ENCODE peak calls at places on chromosomes 7 and 10, in four cellular contexts. Z is HepG2, C is H1, G is K562. Y is an unnamed sample.

GRCh38 chr7:3592438-3593134 is 291.5 kb downstream of the SDK1 start:
- DNase-seq in Z (peak), C (no peak), G (no peak), Y (no peak)

GRCh38 chr7:7202375-7202720 is 20.0 kb downstream of the C1GALT1 start:
- DNase-seq in Z (no peak), C (no peak), G (no peak), Y (no peak)

GRCh38 chr7:2613926-2614613 is 17.7 kb upstream of the TTYH3 start:
- DNase-seq in Z (no peak), C (no peak), G (no peak), Y (no peak)

GRCh38 chr7:135811513-135811912 is 62.9 kb upstream of the FAM180A start:
- DNase-seq in Z (no peak), C (no peak), G (no peak), Y (no peak)

GRCh38 chr7:101717986-101718746 is 89.1 kb upstream of the MYL10 start:
- DNase-seq in Z (peak), C (no peak), G (peak), Y (no peak)

GRCh38 chr7:151601521-151602305 is 82.0 kb upstream of the RHEB start:
- DNase-seq in Z (no peak), C (no peak), G (no peak), Y (no peak)

GRCh38 chr10:109062371-109062770 is 860.9 kb downstream of the XPNPEP1 start:
- DNase-seq in Z (no peak), C (no peak), G (no peak), Y (no peak)

GRCh38 chr7:133934262-133934973 is 192.7 kb upstream of the LRGUK start:
- DNase-seq in Z (no peak), C (no peak), G (no peak), Y (no peak)

GRCh38 chr7:125046767-125047166 is 117.1 kb upstream of the POT1 start:
- DNase-seq in Z (no peak), C (no peak), G (no peak), Y (no peak)

GRCh38 chr10:71729023-71729649 is 9.6 kb upstream of the C10orf105 start:
- DNase-seq in Z (peak), C (no peak), G (peak), Y (peak)

GRCh38 chr7:80018941-80019808 is 115.5 kb upstream of the GNAI1 start:
- DNase-seq in Z (peak), C (peak), G (peak), Y (peak)

GRCh38 chr7:68146970-68147369 is 1150.3 kb downstream of the TYW1 start:
- DNase-seq in Z (no peak), C (no peak), G (no peak), Y (no peak)

GRCh38 chr7:106865130-106866115 is at the start of gene PIK3CG:
- DNase-seq in Z (no peak), C (no peak), G (no peak), Y (no peak)

DNA sequence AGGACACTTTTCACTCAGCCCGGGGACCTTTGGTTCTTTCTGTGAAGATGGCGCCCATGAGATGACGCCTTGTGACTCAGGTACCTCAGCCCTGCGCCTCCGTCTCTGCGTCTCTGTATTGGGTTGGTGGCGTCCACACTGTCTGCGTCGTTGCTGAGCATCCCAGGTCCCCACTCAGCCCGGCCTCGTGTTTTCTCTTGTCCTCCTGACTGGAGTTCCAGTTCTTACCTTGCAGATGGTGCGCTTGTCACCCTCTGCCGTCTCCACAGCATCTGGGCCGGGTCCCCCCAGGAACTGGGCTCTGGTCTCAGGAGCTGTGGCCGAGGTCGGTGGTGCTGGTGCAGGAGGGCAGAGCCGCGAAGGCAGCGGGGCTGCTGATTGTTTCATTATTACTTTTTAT is 150.4 kb downstream of the WDR37 start:
- DNase-seq in Z (no peak), C (no peak), G (no peak), Y (no peak)
- TF ChIP-seq PHF8 in Z (no peak), C (no peak), G (no peak), Y (no peak)

DNA sequence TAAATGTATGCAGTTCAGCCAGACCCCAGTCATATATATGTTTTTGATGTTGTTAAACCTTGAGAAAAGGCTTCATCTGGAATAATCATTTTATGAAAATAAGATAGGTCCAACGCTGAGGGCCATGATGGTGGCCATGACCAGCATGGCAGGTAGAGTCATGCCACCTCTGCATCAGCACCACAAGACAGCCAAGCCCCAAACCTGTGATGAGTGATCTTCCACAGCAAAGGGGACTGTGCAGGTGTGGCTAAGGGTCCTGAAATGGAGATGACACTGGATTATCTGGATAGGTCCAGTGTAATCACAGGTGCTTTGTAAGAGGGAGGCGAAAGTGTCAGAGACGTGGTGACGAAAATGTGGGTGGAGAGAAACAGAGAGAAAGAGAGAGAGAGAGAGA is 304.3 kb upstream of the SHH start:
- DNase-seq in Z (no peak), C (no peak), G (no peak), Y (no peak)
- TF ChIP-seq USF2 in Z (no peak), C (no peak), G (no peak), Y (no peak)

GRCh38 chr7:69173341-69173740 is 424.9 kb upstream of the AUTS2 start:
- DNase-seq in Z (no peak), C (no peak), G (no peak), Y (no peak)
- TF ChIP-seq PHF8 in Z (no peak), C (no peak), G (no peak), Y (no peak)

GRCh38 chr10:58755688-58756087 is 243.0 kb downstream of the BICC1 start:
- DNase-seq in Z (no peak), C (no peak), G (no peak), Y (peak)
- TF ChIP-seq USF2 in Z (no peak), C (no peak), G (no peak), Y (no peak)

GRCh38 chr10:45500304-45500703 is 126.3 kb downstream of the ALOX5 start:
- DNase-seq in Z (no peak), C (no peak), G (no peak), Y (no peak)
- TF ChIP-seq PHF8 in Z (no peak), C (no peak), G (no peak), Y (no peak)

GRCh38 chr7:130086938-130087337 is 16.6 kb downstream of the KLHDC10 start:
- DNase-seq in Z (no peak), C (no peak), G (no peak), Y (no peak)

GRCh38 chr7:130091999-130092398 is 21.7 kb downstream of the KLHDC10 start:
- DNase-seq in Z (no peak), C (no peak), G (no peak), Y (no peak)

GRCh38 chr7:130092598-130092997 is 22.3 kb downstream of the KLHDC10 start:
- DNase-seq in Z (no peak), C (no peak), G (no peak), Y (no peak)

GRCh38 chr7:130087364-130087763 is 17.0 kb downstream of the KLHDC10 start:
- DNase-seq in Z (no peak), C (no peak), G (no peak), Y (no peak)

GRCh38 chr7:130090745-130091532 is 20.6 kb downstream of the KLHDC10 start:
- DNase-seq in Z (no peak), C (no peak), G (no peak), Y (no peak)
- TF ChIP-seq USF2 in Z (no peak), C (no peak), G (no peak), Y (no peak)

DNA sequence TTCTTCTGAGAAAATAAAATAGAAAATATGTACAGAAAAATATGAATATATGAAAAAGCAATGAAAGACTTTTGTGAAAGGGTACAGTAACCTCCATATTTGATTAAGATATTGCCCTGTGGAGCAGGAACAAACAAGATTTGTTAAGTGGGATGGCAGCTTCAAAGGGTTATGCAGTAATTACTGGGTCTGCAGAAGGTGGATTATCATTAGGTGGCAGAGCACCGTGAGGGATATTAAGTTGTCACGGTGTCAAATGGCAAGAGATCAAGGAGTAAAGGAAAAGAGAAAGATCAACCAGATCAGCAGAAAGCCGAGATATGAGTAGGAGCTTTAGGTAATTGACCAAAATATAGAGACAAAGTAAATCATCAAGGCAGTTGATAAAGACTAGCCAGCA is 44.1 kb downstream of the DGKB start:
- DNase-seq in Z (no peak), C (no peak), G (no peak), Y (no peak)
- TF ChIP-seq PHF8 in Z (no peak), C (no peak), G (no peak), Y (no peak)

GRCh38 chr7:35261476-35262285 is 7.8 kb upstream of the TBX20 start:
- DNase-seq in Z (no peak), C (no peak), G (no peak), Y (no peak)

GRCh38 chr7:35260254-35260653 is 6.4 kb upstream of the TBX20 start:
- DNase-seq in Z (no peak), C (no peak), G (no peak), Y (no peak)

GRCh38 chr7:35258891-35259537 is 5.1 kb upstream of the TBX20 start:
- DNase-seq in Z (no peak), C (no peak), G (no peak), Y (no peak)

GRCh38 chr7:35259555-35259954 is 5.7 kb upstream of the TBX20 start:
- DNase-seq in Z (no peak), C (no peak), G (no peak), Y (no peak)

DNA sequence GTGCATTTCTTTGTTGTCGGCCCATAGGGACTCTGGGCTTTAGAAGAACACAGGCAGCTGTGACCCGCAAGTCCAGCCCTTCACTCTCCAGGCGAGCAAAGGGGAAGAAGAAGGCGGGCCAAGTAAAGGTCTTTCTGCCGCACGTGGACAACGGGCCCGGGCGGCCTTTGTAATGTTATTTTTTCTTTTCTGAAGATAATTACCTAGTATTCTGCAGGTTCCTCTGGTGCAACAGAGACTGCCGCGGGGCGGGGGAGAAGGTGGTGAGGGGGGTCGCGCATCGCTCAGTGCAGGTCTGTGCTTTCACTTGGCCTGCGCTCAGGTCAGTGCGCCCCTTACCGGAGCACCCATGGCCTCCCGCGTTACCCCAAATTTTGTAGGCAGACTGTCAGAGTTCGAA is 7.1 kb upstream of the TBX20 start:
- DNase-seq in Z (no peak), C (no peak), G (no peak), Y (no peak)
- TF ChIP-seq USF2 in Z (no peak), C (no peak), G (no peak), Y (no peak)

GRCh38 chr10:76420725-76421124 is 989.3 kb downstream of the LRMDA start:
- DNase-seq in Z (no peak), C (no peak), G (no peak), Y (no peak)
- TF ChIP-seq PHF8 in Z (no peak), C (no peak), G (no peak), Y (no peak)

Y was measured in A549.